ENCODE peak calls at places on chromosomes 13 and 19, in ten cellular contexts. B is activated CD8-positive, alpha-beta T cell treated with anti-CD3 and anti-CD28 coated beads for 36 hours; F is NCI-H1436; A is NCI-H526; I is BE2C; K is heart right ventricle; O is NCI-H2081; X is dermis microvascular lymphatic vessel endothelial cell; E is heart left ventricle; V is stimulated activated CD8-positive, alpha-beta memory T cell treated with anti-CD3 and anti-CD28 coated beads, Interleukin-2, amount 100 ng/mL, for 48 hours. W is an unnamed sample.

GRCh38 chr13:113862766-113863510 is 938 bp downstream of the GAS6 start:
- DNase-seq in E (peak; percentile 81), O (no peak), B (no peak), A (no peak), X (no peak), K (peak; percentile 80), F (no peak), V (no peak), I (no peak), W (no peak)

GRCh38 chr13:58620171-58620570 is 988.6 kb downstream of the PCDH17 start:
- DNase-seq in V (no peak), F (no peak), E (no peak), O (no peak), A (no peak), K (no peak), I (peak; percentile 35), X (no peak), B (no peak), W (no peak)

GRCh38 chr13:29753593-29754485 is 96.6 kb downstream of the UBL3 start:
- DNase-seq in O (no peak), B (no peak), I (no peak), A (no peak), F (no peak), K (no peak), E (no peak), V (no peak), X (no peak), W (no peak)

GRCh38 chr19:11242864-11243797 is 3.7 kb downstream of the ANGPTL8 start:
- DNase-seq in E (peak; percentile 95), O (peak; percentile 74), B (peak; percentile 93), F (peak; percentile 55), I (peak; percentile 97), A (no peak), K (peak; percentile 96), X (peak; percentile 79), V (peak; percentile 91), W (peak; percentile 94)

GRCh38 chr19:3062165-3063105 is at the start of gene TLE5:
- DNase-seq in X (no peak), E (peak; percentile 77), I (peak; percentile 73), O (peak; percentile 68), K (peak; percentile 67), V (peak; percentile 37), F (peak; percentile 52), A (no peak), B (peak; percentile 65), W (peak; percentile 49)

GRCh38 chr13:112968910-112969691 is at the start of gene MCF2L:
- DNase-seq in X (no peak), O (peak; percentile 61), V (peak; percentile 39), I (no peak), B (peak; percentile 78), A (peak; percentile 74), F (peak; percentile 38), K (peak; percentile 36), E (peak; percentile 45), W (peak; percentile 41)

GRCh38 chr13:38763446-38764381 is 76.8 kb downstream of the FREM2 start:
- DNase-seq in K (no peak), V (no peak), X (peak; percentile 2), O (peak; percentile 71), A (peak; percentile 33), B (peak; percentile 5), E (no peak), F (peak; percentile 25), I (peak; percentile 22), W (no peak)

GRCh38 chr13:98575009-98575866 is 1.7 kb downstream of the STK24 start:
- DNase-seq in F (no peak), I (no peak), A (no peak), B (no peak), K (no peak), E (no peak), O (no peak), V (no peak), X (no peak), W (no peak)

GRCh38 chr19:6412111-6412999 is 12.3 kb downstream of the KHSRP start:
- DNase-seq in A (no peak), F (peak; percentile 36), V (no peak), I (peak; percentile 60), E (no peak), X (no peak), B (peak; percentile 71), O (peak; percentile 29), K (no peak), W (no peak)

GRCh38 chr13:114113961-114114360 is 18.5 kb downstream of the RASA3 start:
- DNase-seq in I (no peak), V (no peak), B (no peak), E (no peak), O (no peak), X (no peak), F (no peak), A (no peak), K (no peak), W (no peak)

GRCh38 chr19:46431824-46432223 is 3.1 kb upstream of the PNMA8C start:
- DNase-seq in E (no peak), O (no peak), F (no peak), A (no peak), K (no peak), X (no peak), B (peak; percentile 17), V (no peak), I (no peak), W (no peak)

GRCh38 chr13:46369506-46370268 is 17.4 kb downstream of the RUBCNL start:
- DNase-seq in I (no peak), K (no peak), A (no peak), E (no peak), X (no peak), F (no peak), O (no peak), B (no peak), V (no peak), W (no peak)

GRCh38 chr13:48660356-48661076 is 6.8 kb downstream of the CYSLTR2 start:
- DNase-seq in B (no peak), V (no peak), O (no peak), K (peak; percentile 40), A (no peak), F (no peak), I (no peak), E (peak; percentile 34), X (no peak), W (no peak)

GRCh38 chr13:85528578-85529215 is 270.5 kb downstream of the SLITRK6 start:
- DNase-seq in F (no peak), I (no peak), E (no peak), K (no peak), A (no peak), B (no peak), V (no peak), X (no peak), O (no peak), W (no peak)

W was measured in lung.